ENCODE peak calls at places on chromosomes 6 and 20, in ten cellular contexts. S is CD8-positive, alpha-beta memory T cell; X is activated T-helper 1 cell treated with anti-CD3 and anti-CD28 coated beads, Interleukin-12 subunit alpha, Interleukin-12 subunit beta, Interleukin-2, Interleukin-4 antibody, amounts not matched to agents 30 ng/mL and 10 ng/mL and 1 ng/mL, durations not matched to agents 14 hours and 24 hours and 36 hours; Q is activated naive CD8-positive, alpha-beta T cell treated with anti-CD3 and anti-CD28 coated beads, Interleukin-2, amount 50 U/mL, for 24 hours; U is hypothalamus; C is frontal cortex; P is astrocyte of the hippocampus; A is activated CD4-positive, alpha-beta T cell treated with anti-CD3 and anti-CD28 coated beads for 1 hour; J is activated T-cell treated with anti-CD3 and anti-CD28 coated beads, Interleukin-2, amount 50 U/mL, for 4 hours; D is OCI-LY7. V is an unnamed sample.

GRCh38 chr6:72873438-72873837 is 251.6 kb downstream of the KCNQ5 start:
- DNase-seq in C (no peak), P (no peak), A (no peak), U (no peak), Q (no peak), S (no peak), X (no peak), J (no peak), D (no peak), V (no peak)

GRCh38 chr6:165716886-165717285 is 53.8 kb upstream of the PDE10A start:
- DNase-seq in P (no peak), D (no peak), Q (no peak), J (no peak), A (no peak), C (no peak), U (no peak), S (no peak), X (no peak), V (no peak)

GRCh38 chr20:58876437-58876836 is 23.9 kb downstream of the GNAS start:
- DNase-seq in A (no peak), X (no peak), U (no peak), Q (no peak), D (no peak), S (no peak), C (no peak), J (no peak), P (no peak), V (no peak)

GRCh38 chr6:123965894-123966293 is 162.2 kb downstream of the NKAIN2 start:
- DNase-seq in Q (no peak), X (no peak), S (no peak), C (peak; percentile 5), P (peak; percentile 70), D (no peak), A (no peak), U (no peak), J (no peak), V (peak; percentile 49)

GRCh38 chr6:39102024-39102820 is 12.8 kb downstream of the SAYSD1 start:
- DNase-seq in J (no peak), C (no peak), X (no peak), U (no peak), A (no peak), P (peak; percentile 50), D (peak; percentile 49), S (no peak), Q (peak; percentile 31), V (no peak)

GRCh38 chr6:147506704-147507114 is 1.8 kb upstream of the SAMD5 start:
- DNase-seq in A (no peak), X (no peak), C (peak; percentile 77), J (no peak), Q (peak; percentile 70), S (no peak), D (no peak), P (peak; percentile 82), U (peak; percentile 34), V (no peak)

GRCh38 chr6:5723905-5724691 is 282.6 kb downstream of the NRN1 start:
- DNase-seq in J (no peak), D (peak; percentile 86), U (peak; percentile 9), X (no peak), Q (peak; percentile 30), S (no peak), P (no peak), A (no peak), C (no peak), V (no peak)

GRCh38 chr20:5471368-5471767 is 154.6 kb upstream of the PROKR2 start:
- DNase-seq in Q (no peak), D (no peak), A (no peak), U (no peak), C (no peak), J (no peak), X (no peak), S (no peak), P (no peak), V (no peak)

GRCh38 chr20:10936786-10937185 is 263.0 kb upstream of the JAG1 start:
- DNase-seq in X (no peak), S (no peak), U (no peak), P (no peak), Q (no peak), C (no peak), D (no peak), J (no peak), A (no peak), V (no peak)

GRCh38 chr20:16709017-16709416 is 20.8 kb upstream of the SNRPB2 start:
- DNase-seq in X (peak; percentile 31), S (no peak), U (no peak), P (no peak), C (no peak), A (no peak), D (peak; percentile 41), J (no peak), Q (no peak), V (no peak)

GRCh38 chr6:97059473-97059872 is 134.9 kb downstream of the KLHL32 start:
- DNase-seq in J (no peak), C (peak; percentile 59), U (no peak), Q (no peak), A (no peak), D (peak; percentile 62), S (no peak), X (no peak), P (peak; percentile 40), V (no peak)

GRCh38 chr20:51500311-51500710 is 42.2 kb downstream of the NFATC2 start:
- DNase-seq in S (peak; percentile 43), J (peak; percentile 51), U (no peak), D (peak; percentile 13), A (no peak), C (no peak), P (no peak), X (peak; percentile 48), Q (no peak), V (no peak)

GRCh38 chr6:45132059-45132458 is 196.1 kb upstream of the RUNX2 start:
- DNase-seq in C (no peak), X (no peak), J (no peak), Q (no peak), P (peak; percentile 39), D (no peak), U (no peak), S (no peak), A (no peak), V (no peak)

GRCh38 chr6:3026811-3027626 is 27.3 kb downstream of the NQO2 start:
- DNase-seq in Q (peak; percentile 34), S (no peak), P (no peak), C (no peak), X (peak; percentile 60), J (no peak), U (no peak), A (peak; percentile 21), D (peak; percentile 92), V (no peak)

GRCh38 chr20:21173496-21174025 is 47.7 kb downstream of the KIZ start:
- DNase-seq in X (no peak), J (no peak), P (no peak), D (no peak), U (no peak), A (no peak), Q (no peak), S (no peak), C (no peak), V (no peak)

GRCh38 chr6:41159415-41160082 is 3.4 kb downstream of the TREM2 start:
- DNase-seq in C (no peak), P (no peak), J (no peak), S (no peak), D (no peak), X (no peak), Q (no peak), A (no peak), U (no peak), V (no peak)

GRCh38 chr20:32581839-32582658 is 3.1 kb downstream of the NOL4L start:
- DNase-seq in D (no peak), C (no peak), J (no peak), S (no peak), A (no peak), P (no peak), U (no peak), X (no peak), Q (no peak), V (no peak)

GRCh38 chr6:75526502-75527127 is 33.0 kb upstream of the FILIP1 start:
- DNase-seq in U (no peak), P (peak; percentile 82), S (peak; percentile 23), C (peak; percentile 16), D (peak; percentile 55), Q (peak; percentile 38), A (peak; percentile 19), J (peak; percentile 35), X (peak; percentile 27), V (peak; percentile 36)

GRCh38 chr6:14922306-14922705 is 323.6 kb upstream of the JARID2 start:
- DNase-seq in A (no peak), S (no peak), Q (no peak), U (no peak), J (no peak), X (no peak), C (no peak), D (no peak), P (peak; percentile 88), V (no peak)

GRCh38 chr6:13668291-13668928 is 43.2 kb downstream of the RANBP9 start:
- DNase-seq in C (no peak), S (no peak), Q (no peak), J (no peak), U (no peak), P (no peak), A (no peak), X (no peak), D (peak; percentile 7), V (no peak)

GRCh38 chr6:109238405-109238804 is 143.1 kb downstream of the CEP57L1 start:
- DNase-seq in Q (no peak), P (no peak), X (no peak), C (no peak), D (no peak), S (no peak), U (no peak), J (no peak), A (no peak), V (no peak)

GRCh38 chr6:111721677-111722219 is 116.1 kb upstream of the TRAF3IP2 start:
- DNase-seq in C (no peak), J (peak; percentile 30), Q (peak; percentile 51), U (no peak), P (no peak), S (no peak), X (peak; percentile 14), A (no peak), D (peak; percentile 55), V (peak; percentile 20)

GRCh38 chr20:24494460-24494920 is 25.1 kb downstream of the SYNDIG1 start:
- DNase-seq in C (no peak), Q (no peak), P (no peak), D (no peak), A (no peak), J (no peak), S (no peak), X (no peak), U (no peak), V (no peak)

GRCh38 chr20:36062799-36063198 is 91.7 kb upstream of the EPB41L1 start:
- DNase-seq in D (no peak), U (no peak), A (no peak), S (no peak), P (no peak), J (no peak), X (no peak), Q (no peak), C (no peak), V (no peak)

GRCh38 chr6:133595076-133595868 is 293.6 kb upstream of the TCF21 start:
- DNase-seq in Q (no peak), D (no peak), U (no peak), S (no peak), C (no peak), P (no peak), A (no peak), X (no peak), J (no peak), V (no peak)

GRCh38 chr6:137307163-137307851 is 88.1 kb upstream of the IFNGR1 start:
- DNase-seq in J (no peak), A (no peak), D (peak; percentile 10), P (no peak), C (no peak), X (no peak), U (no peak), Q (no peak), S (no peak), V (no peak)

GRCh38 chr6:135871296-135871695 is 19.8 kb downstream of the PDE7B start:
- DNase-seq in D (no peak), C (no peak), S (no peak), X (no peak), A (no peak), U (no peak), Q (no peak), P (peak; percentile 71), J (no peak), V (no peak)

GRCh38 chr20:59007758-59008511 is 881 bp upstream of the CTSZ start:
- DNase-seq in D (peak; percentile 88), U (no peak), S (no peak), X (no peak), C (no peak), A (peak; percentile 6), Q (peak; percentile 42), P (no peak), J (no peak), V (no peak)